ENCODE peak calls at places on chromosome 22, in ten cellular contexts. B, L, V, F, Q, I, W, T, N and A are unnamed samples. For H3K4me1, the result is how much of the 10 kb centered on the place peaks cover.

GRCh38 chr22:24894998-24895397 is 51.5 kb downstream of the LHFPL7 start:
- DNase-seq in Q (peak), T (peak), B (peak), N (peak), W (no peak), I (peak), L (peak), F (no peak), V (no peak), A (peak)

GRCh38 chr22:26172389-26172990 is 3.2 kb downstream of the SEZ6L start:
- DNase-seq in Q (peak), N (no peak), I (peak), B (no peak), W (peak), T (peak), L (peak), V (peak), F (no peak), A (peak)

GRCh38 chr22:26017932-26018331 is 151.3 kb upstream of the SEZ6L start:
- DNase-seq in T (no peak), B (no peak), W (no peak), Q (no peak), V (no peak), F (no peak), N (no peak), I (no peak), L (no peak), A (no peak)

GRCh38 chr22:33409134-33409533 is 351.0 kb upstream of the SYN3 start:
- DNase-seq in W (no peak), B (no peak), I (no peak), L (no peak), T (no peak), N (no peak), F (no peak), V (no peak), Q (no peak), A (no peak)

GRCh38 chr22:24037851-24038765 is 27.0 kb downstream of the CABIN1 start:
- DNase-seq in I (no peak), V (no peak), L (no peak), T (no peak), F (no peak), Q (no peak), N (no peak), W (no peak), B (no peak), A (no peak)

GRCh38 chr22:48333816-48334735 is 1493.6 kb downstream of the BRD1 start:
- DNase-seq in T (no peak), Q (peak), B (no peak), N (peak), V (no peak), I (no peak), F (no peak), L (no peak), W (no peak), A (no peak)

GRCh38 chr22:30422481-30423295 is 2.9 kb upstream of the MTFP1 start:
- DNase-seq in L (peak), N (peak), B (peak), V (no peak), Q (peak), W (peak), F (peak), I (peak), T (peak), A (peak)

GRCh38 chr22:29811377-29811776 is 26.7 kb downstream of the ASCC2 start:
- DNase-seq in F (no peak), Q (no peak), I (no peak), W (no peak), V (no peak), B (peak), L (no peak), T (no peak), N (peak), A (no peak)

GRCh38 chr22:40265783-40266182 is 80.5 kb upstream of the ADSL start:
- DNase-seq in I (no peak), F (no peak), L (no peak), N (no peak), W (no peak), T (no peak), B (no peak), V (no peak), Q (no peak), A (no peak)

GRCh38 chr22:38397189-38398097 is 57.6 kb downstream of the KCNJ4 start:
- DNase-seq in W (no peak), F (peak), N (peak), B (peak), V (peak), T (peak), Q (no peak), L (peak), I (peak), A (peak)

GRCh38 chr22:35930933-35931332 is 97.7 kb downstream of the RBFOX2 start:
- DNase-seq in I (peak), T (peak), B (no peak), F (no peak), W (no peak), L (peak), V (peak), Q (no peak), N (no peak), A (peak)

GRCh38 chr22:23282089-23282501 is 101.8 kb downstream of the BCR start:
- DNase-seq in F (no peak), W (no peak), T (no peak), B (peak), Q (peak), L (peak), N (peak), I (peak), V (no peak), A (no peak)

GRCh38 chr22:50571264-50572175 is 6.7 kb downstream of the CPT1B start:
- DNase-seq in W (no peak), I (no peak), L (no peak), T (no peak), Q (peak), V (no peak), F (no peak), N (peak), B (no peak), A (no peak)

GRCh38 chr22:19723165-19723989 is at the start of gene GP1BB:
- DNase-seq in N (peak), T (peak), V (no peak), I (no peak), B (no peak), F (no peak), Q (no peak), L (no peak), W (no peak), A (no peak)

GRCh38 chr22:25407859-25408229 is 156.6 kb upstream of the GRK3 start:
- DNase-seq in N (no peak), L (no peak), V (no peak), W (no peak), B (peak), F (no peak), T (no peak), I (no peak), Q (no peak), A (no peak)

GRCh38 chr22:42636506-42636905 is 3.9 kb downstream of the ATP5MGL start:
- DNase-seq in B (no peak), W (no peak), N (no peak), T (no peak), Q (no peak), V (no peak), L (no peak), I (no peak), F (no peak), A (no peak)

GRCh38 chr22:27317156-27317555 is 484.4 kb downstream of the MN1 start:
- DNase-seq in T (no peak), L (no peak), F (no peak), Q (no peak), W (no peak), I (no peak), B (no peak), N (no peak), V (no peak), A (no peak)

GRCh38 chr22:49206281-49206680 is 621.4 kb downstream of the BRD1 start:
- DNase-seq in I (no peak), N (no peak), V (no peak), T (no peak), B (peak), L (no peak), W (no peak), F (no peak), Q (no peak), A (no peak)

GRCh38 chr22:17114958-17115235 is 6.3 kb downstream of the TMEM121B start:
- DNase-seq in N (no peak), T (no peak), I (no peak), F (no peak), B (no peak), V (no peak), L (no peak), W (no peak), Q (no peak), A (no peak)
- H3K4me1 ChIP-seq in N (under half), T (under half), I (under half), F (under half), B (under half), V (under half), L (under half), W (half or more), Q (under half), A (under half)

GRCh38 chr22:46365166-46365624 is 29.7 kb downstream of the TRMU start:
- DNase-seq in F (no peak), Q (peak), V (no peak), L (no peak), W (no peak), I (no peak), T (no peak), B (no peak), N (peak), A (no peak)

GRCh38 chr22:46367707-46368191 is 32.2 kb downstream of the TRMU start:
- DNase-seq in T (peak), W (peak), N (peak), B (peak), F (peak), V (peak), L (peak), I (peak), Q (peak), A (peak)

GRCh38 chr22:46366327-46366731 is 30.8 kb downstream of the TRMU start:
- DNase-seq in L (no peak), F (no peak), W (no peak), Q (peak), N (peak), B (no peak), V (no peak), T (no peak), I (no peak), A (no peak)

GRCh38 chr22:46368422-46368821 is 32.9 kb downstream of the TRMU start:
- DNase-seq in I (no peak), B (no peak), W (no peak), L (no peak), N (peak), Q (peak), V (no peak), T (no peak), F (no peak), A (no peak)

DNA sequence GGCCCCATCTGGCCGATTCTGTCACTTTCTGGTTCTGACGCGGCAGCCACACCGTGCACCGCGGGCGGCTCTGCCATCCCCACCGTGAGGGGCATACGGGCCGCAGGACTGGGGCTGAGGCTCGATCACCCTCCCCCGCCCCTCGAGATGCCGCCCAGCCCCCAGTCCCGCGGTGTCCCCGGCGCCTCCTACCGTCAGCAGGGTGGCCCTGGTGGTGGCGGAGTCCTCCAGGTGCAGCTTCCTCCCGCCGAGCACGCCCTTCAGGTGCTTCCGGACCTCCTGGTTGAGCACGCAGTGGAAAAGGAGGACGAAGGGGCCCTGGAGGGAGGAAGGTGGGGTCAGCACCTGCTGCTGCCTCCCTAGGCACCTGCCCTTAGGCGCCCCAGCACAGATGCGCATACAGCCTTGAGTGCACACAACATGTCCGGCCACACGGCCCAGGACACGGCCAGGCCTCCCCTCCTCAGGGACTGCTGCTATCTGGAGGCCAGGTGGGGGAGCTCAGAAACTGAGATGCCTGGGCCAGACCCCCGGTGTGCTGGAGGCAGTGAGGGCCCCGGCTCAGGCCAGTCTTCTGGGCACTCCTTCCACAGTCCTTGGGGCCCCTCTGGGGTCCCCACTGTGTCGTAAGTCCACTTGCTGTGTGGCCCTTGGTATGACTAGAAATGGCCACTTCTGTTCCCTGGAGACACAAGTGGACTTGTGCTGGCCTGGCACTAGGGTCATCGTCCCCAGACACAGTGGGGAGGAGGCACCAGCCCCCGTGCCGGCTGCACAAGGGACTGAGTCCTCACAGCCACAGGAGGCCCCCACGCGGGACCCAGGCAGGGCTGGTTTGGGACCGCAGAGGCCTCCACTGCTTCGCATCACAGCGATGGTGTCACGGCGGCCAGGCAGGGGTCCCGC is 31.5 kb downstream of the TRMU start:
- DNase-seq in I (no peak), B (no peak), L (no peak), T (no peak), Q (peak), V (peak), F (peak), W (peak), N (peak), A (no peak)
- H3K4me3 ChIP-seq in I (no peak), B (no peak), L (no peak), T (no peak), Q (no peak), V (no peak), F (peak), W (no peak), N (no peak), A (no peak)

DNA sequence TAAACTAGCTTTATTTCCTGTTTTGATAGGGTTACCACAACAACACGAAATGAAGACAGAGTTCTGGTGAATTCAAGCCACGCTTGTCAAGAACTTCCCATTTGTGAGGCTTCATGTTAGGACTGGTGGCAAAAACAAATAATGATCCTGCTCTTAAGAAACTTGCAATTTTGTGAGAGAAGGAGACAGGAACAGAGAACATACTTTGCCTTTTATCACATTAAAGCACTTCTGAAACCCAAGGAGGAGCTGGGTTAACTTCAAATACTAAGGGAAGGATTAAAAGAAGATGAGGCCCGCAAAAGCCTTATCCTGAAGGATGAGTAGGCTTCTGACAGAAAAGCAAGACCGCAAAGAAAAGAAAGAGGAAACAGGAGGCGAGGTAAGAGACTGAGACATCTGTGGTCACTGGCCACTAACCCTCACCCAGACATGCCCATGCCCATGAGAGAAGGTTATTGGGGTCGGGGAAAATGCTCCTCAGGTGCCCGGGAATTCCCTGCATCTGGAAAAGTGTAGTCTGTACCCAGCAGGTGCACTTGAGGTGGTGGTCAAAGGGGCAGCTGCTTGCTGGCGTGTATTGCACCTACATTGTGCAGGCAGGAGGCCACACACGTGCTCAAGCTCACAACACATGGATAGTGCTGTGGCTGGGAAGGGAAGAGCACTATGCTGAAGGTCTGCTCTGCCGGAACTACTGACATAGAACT is 50.5 kb downstream of the MAPK1 start:
- DNase-seq in T (no peak), V (peak), I (peak), F (peak), L (peak), Q (no peak), N (no peak), B (no peak), W (peak), A (no peak)
- H3K27ac ChIP-seq in T (no peak), V (peak), I (peak), F (peak), L (peak), Q (peak), N (peak), B (peak), W (peak), A (peak)

GRCh38 chr22:41481925-41482318 is 13.0 kb downstream of the ACO2 start:
- DNase-seq in W (no peak), L (no peak), V (no peak), N (no peak), B (no peak), Q (no peak), F (no peak), T (no peak), I (no peak), A (no peak)

GRCh38 chr22:41481131-41481830 is 12.4 kb downstream of the ACO2 start:
- DNase-seq in F (no peak), L (peak), V (no peak), T (no peak), B (no peak), I (peak), W (no peak), Q (peak), N (no peak), A (no peak)

GRCh38 chr22:41479671-41480396 is 10.9 kb downstream of the ACO2 start:
- DNase-seq in F (no peak), Q (no peak), N (no peak), B (no peak), V (no peak), L (peak), I (peak), T (no peak), W (no peak), A (no peak)

GRCh38 chr22:41478891-41479521 is 10.1 kb downstream of the ACO2 start:
- DNase-seq in V (no peak), N (peak), T (no peak), I (peak), Q (peak), F (no peak), B (peak), W (no peak), L (peak), A (no peak)

DNA sequence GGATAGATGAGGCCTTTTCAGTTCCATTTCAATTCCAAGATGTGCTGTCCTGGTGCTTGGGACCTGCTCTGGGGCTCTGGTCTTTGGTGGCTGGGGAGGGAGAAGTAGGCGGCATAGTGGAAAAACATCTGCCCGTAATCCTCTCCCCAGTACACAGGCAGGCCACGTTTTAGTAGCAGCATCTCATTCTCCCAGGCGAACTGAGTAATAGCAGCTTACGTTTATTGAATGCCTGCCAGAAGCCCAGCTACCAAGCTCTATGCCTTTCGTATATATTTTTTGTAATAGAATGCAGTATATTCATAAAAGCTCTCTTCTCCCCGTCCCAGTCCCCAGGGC is 11.4 kb downstream of the ACO2 start:
- DNase-seq in T (no peak), L (peak), N (no peak), I (peak), Q (no peak), F (no peak), B (no peak), V (no peak), W (no peak), A (no peak)
- H3K4me1 ChIP-seq in T (under half), L (under half), N (half or more), I (under half), Q (half or more), F (under half), B (under half), V (under half), W (under half), A (under half)

GRCh38 chr22:31625661-31626426 is 36.2 kb downstream of the PISD start:
- DNase-seq in F (no peak), N (no peak), V (no peak), L (no peak), W (no peak), T (peak), B (no peak), Q (peak), I (peak), A (no peak)
- H3K4me3 ChIP-seq in F (no peak), N (peak), V (no peak), L (no peak), W (no peak), T (no peak), B (no peak), Q (no peak), I (no peak), A (no peak)

GRCh38 chr22:17429516-17429915 is 60.3 kb downstream of the CECR2 start:
- DNase-seq in B (no peak), V (no peak), I (no peak), W (no peak), L (no peak), F (no peak), Q (no peak), T (no peak), N (no peak), A (no peak)
- H3K27ac ChIP-seq in B (no peak), V (no peak), I (no peak), W (no peak), L (no peak), F (no peak), Q (peak), T (no peak), N (no peak), A (no peak)

DNA sequence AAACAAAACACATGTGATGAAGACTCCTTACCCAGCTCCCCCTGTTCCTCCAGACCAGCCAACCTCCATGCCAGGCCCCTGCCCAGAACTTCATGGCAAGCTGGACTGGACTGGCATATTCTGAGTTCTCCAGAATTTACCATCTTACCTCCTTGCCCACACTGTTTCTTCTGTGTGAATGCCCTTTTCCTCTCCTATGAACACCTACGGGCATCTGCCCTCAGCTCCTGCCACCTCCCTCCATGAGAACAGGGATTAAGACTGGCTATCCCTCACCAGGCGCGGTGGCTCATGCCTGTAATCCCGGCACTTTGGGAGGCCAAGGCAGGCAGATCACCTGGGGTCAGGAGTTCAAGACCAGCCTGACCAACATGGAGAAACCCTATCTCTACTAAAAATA is 6.4 kb upstream of the AIFM3 start:
- DNase-seq in V (no peak), N (no peak), L (no peak), F (no peak), Q (peak), W (no peak), T (no peak), I (no peak), B (no peak), A (no peak)
- H3K4me1 ChIP-seq in V (under half), N (under half), L (under half), F (under half), Q (under half), W (under half), T (under half), I (under half), B (under half), A (under half)